ENCODE peak calls at places on chromosomes 4 and X, in eight cellular contexts. H is uterus; T is CD8-positive, alpha-beta T cell; F is nephron progenitor cell; O is right lobe of liver; Y is GM20000; P is DND-41; U is colonic mucosa. S is an unnamed sample.
A peak's percentile ranks its signal among the peaks of the same experiment; 100 is the strongest.

GRCh38 chr4:164136181-164136616 is 617.7 kb upstream of the SMIM31 start:
- DNase-seq in H (no peak), T (no peak), F (no peak), O (no peak), Y (no peak), P (no peak), U (no peak), S (no peak)

GRCh38 chr4:172850838-172851237 is 317.8 kb upstream of the GALNT7 start:
- DNase-seq in H (no peak), T (no peak), F (no peak), O (no peak), Y (no peak), P (no peak), U (no peak), S (no peak)

GRCh38 chrX:38804481-38805293 is 3.4 kb downstream of the MID1IP1 start:
- DNase-seq in H (peak; percentile 33), T (peak; percentile 2), F (peak; percentile 26), O (peak; percentile 27), Y (peak; percentile 16), P (peak; percentile 45), U (no peak), S (peak; percentile 15)

GRCh38 chrX:2490634-2491033 is 10.1 kb downstream of the DHRSX start:
- DNase-seq in H (no peak), T (no peak), F (no peak), O (no peak), Y (peak; percentile 7), P (no peak), U (no peak), S (peak; percentile 18)

GRCh38 chr4:72809208-72809607 is 240.2 kb upstream of the ADAMTS3 start:
- DNase-seq in H (no peak), T (no peak), F (no peak), O (no peak), Y (no peak), P (no peak), U (no peak), S (no peak)

GRCh38 chr4:73341454-73341853 is 62.6 kb upstream of the ALB start:
- DNase-seq in H (no peak), T (no peak), F (peak; percentile 19), O (peak; percentile 25), Y (peak; percentile 25), P (peak; percentile 31), U (peak; percentile 30), S (peak; percentile 42)

GRCh38 chrX:95919605-95920004 is 765.0 kb upstream of the DIAPH2 start:
- DNase-seq in H (no peak), T (no peak), F (no peak), O (no peak), Y (no peak), P (no peak), U (no peak), S (no peak)

GRCh38 chr4:184259866-184260265 is 42.2 kb upstream of the ENPP6 start:
- DNase-seq in H (no peak), T (no peak), F (no peak), O (no peak), Y (no peak), P (no peak), U (peak; percentile 1), S (no peak)

GRCh38 chrX:1295550-1295949 is 26.9 kb downstream of the CSF2RA start:
- DNase-seq in H (no peak), T (no peak), F (no peak), O (no peak), Y (no peak), P (no peak), U (no peak), S (no peak)

GRCh38 chrX:104315555-104315954 is 60.8 kb upstream of the ESX1 start:
- DNase-seq in H (no peak), T (no peak), F (no peak), O (no peak), Y (no peak), P (no peak), U (no peak), S (no peak)

GRCh38 chrX:75303795-75304194 is 29.9 kb downstream of the UPRT start:
- DNase-seq in H (no peak), T (no peak), F (no peak), O (no peak), Y (no peak), P (no peak), U (no peak), S (no peak)

GRCh38 chr4:158347596-158347995 is 137.3 kb downstream of the TMEM144 start:
- DNase-seq in H (no peak), T (no peak), F (no peak), O (no peak), Y (no peak), P (no peak), U (no peak), S (no peak)

GRCh38 chr4:170097681-170098080 is 7.9 kb upstream of the AADAT start:
- DNase-seq in H (no peak), T (no peak), F (no peak), O (no peak), Y (no peak), P (no peak), U (no peak), S (no peak)

GRCh38 chr4:19224820-19225219 is 1026.9 kb upstream of the SLIT2 start:
- DNase-seq in H (no peak), T (no peak), F (no peak), O (no peak), Y (peak; percentile 3), P (no peak), U (no peak), S (peak; percentile 9)

GRCh38 chr4:8072235-8072968 is 86.2 kb downstream of the ABLIM2 start:
- DNase-seq in H (no peak), T (no peak), F (no peak), O (no peak), Y (no peak), P (no peak), U (no peak), S (no peak)

GRCh38 chrX:72080800-72081199 is 50.9 kb downstream of the RTL5 start:
- DNase-seq in H (no peak), T (no peak), F (no peak), O (no peak), Y (no peak), P (no peak), U (no peak), S (no peak)

GRCh38 chrX:38985375-38985774 is 184.1 kb downstream of the MID1IP1 start:
- DNase-seq in H (no peak), T (no peak), F (no peak), O (no peak), Y (peak; percentile 28), P (peak; percentile 12), U (no peak), S (peak; percentile 50)

DNA sequence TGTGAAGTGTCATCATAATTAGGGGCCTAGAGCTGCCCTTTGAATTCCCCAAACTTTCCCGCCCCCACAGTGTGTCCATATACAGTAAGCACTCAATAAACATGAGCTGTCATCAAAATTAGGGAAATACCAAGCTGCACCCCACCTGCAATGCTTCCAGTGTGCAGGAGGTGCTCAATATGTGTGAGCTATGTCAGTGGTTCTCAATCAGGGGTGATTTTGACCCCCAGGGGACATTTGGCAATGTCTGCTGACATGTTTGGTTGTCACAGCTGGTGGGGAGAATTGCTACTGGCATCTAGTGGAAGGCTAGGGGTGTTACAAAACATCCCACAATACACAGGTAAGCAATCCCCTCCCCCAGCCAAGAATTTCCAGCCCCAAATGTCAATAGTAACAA is 750 bp downstream of the CFP start:
- DNase-seq in H (no peak), T (no peak), F (no peak), O (no peak), Y (no peak), P (no peak), U (no peak), S (no peak)
- TF ChIP-seq CTCF in H (no peak), T (no peak), F (no peak), O (no peak), Y (no peak), P (peak; percentile 21), U (no peak), S (peak; percentile 28)

GRCh38 chrX:154594491-154594890 is 9.6 kb downstream of the CTAG1A start:
- DNase-seq in H (no peak), T (no peak), F (no peak), O (no peak), Y (no peak), P (no peak), U (no peak), S (no peak)

GRCh38 chrX:154595559-154595958 is 10.6 kb downstream of the CTAG1A start:
- DNase-seq in H (no peak), T (no peak), F (no peak), O (no peak), Y (no peak), P (no peak), U (no peak), S (no peak)

GRCh38 chrX:154592505-154592904 is 7.6 kb downstream of the CTAG1A start:
- DNase-seq in H (no peak), T (no peak), F (no peak), O (no peak), Y (no peak), P (no peak), U (no peak), S (no peak)

GRCh38 chrX:154596290-154596929 is 11.5 kb downstream of the CTAG1A start:
- DNase-seq in H (no peak), T (no peak), F (peak; percentile 10), O (no peak), Y (no peak), P (peak; percentile 56), U (no peak), S (no peak)

DNA sequence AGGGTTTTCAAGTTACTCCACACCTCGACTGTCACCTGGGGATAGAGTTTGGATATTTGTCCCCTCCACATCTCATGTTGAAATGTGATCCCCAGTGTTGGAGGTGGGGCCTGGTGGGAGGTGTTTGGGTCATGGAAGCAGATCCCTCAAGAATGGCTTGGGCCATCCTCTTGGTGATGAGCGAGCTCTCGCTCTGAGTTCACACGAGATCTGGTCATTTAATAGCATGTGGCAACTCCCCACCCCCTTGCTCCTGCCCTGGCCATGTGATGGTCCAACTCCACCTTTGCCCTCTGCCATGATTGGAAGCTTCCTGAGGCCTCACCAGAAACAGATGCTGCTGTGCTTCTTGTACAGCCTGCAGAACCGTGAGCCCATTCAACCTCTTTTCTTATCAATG is 8.3 kb downstream of the CTAG1A start:
- DNase-seq in H (no peak), T (no peak), F (no peak), O (no peak), Y (no peak), P (no peak), U (no peak), S (no peak)
- TF ChIP-seq CTCF in H (no peak), T (no peak), F (no peak), O (no peak), Y (no peak), P (no peak), U (no peak), S (no peak)

GRCh38 chrX:23616361-23616760 is 50.9 kb upstream of the PRDX4 start:
- DNase-seq in H (no peak), T (no peak), F (no peak), O (no peak), Y (peak; percentile 2), P (no peak), U (no peak), S (peak; percentile 24)
- TF ChIP-seq CTCF in H (peak; percentile 30), T (peak; percentile 36), F (peak; percentile 79), O (peak; percentile 63), Y (peak; percentile 9), P (peak; percentile 60), U (peak; percentile 50), S (peak; percentile 43)

DNA sequence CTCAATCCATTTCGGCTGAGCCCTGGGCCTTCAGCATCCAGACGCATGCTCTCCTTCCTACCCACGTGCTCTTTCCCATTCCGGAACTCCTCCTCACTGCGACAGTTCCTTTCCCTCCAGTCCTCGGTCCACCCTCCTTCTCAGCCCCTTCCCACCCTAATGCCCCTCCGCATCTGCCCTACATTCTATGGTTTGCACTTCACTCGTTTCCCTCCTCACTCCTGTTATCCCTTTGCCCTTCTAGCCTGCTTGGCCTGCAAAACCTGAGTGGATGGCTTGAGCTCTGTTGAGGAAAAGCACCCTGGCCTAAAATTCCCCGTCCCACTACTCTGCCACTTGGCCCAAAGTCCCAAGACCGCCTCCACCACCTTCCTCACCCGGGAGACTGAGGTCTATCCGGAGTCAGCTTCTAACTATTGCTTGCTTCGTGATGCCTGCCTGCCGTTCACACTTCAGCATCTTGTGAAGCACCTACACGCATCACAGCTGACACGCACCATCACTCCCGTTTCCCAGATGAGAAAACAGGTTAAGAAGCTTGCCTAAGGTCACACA is 38.6 kb downstream of the MAP7D3 start:
- DNase-seq in H (no peak), T (no peak), F (no peak), O (no peak), Y (no peak), P (no peak), U (no peak), S (no peak)
- TF ChIP-seq CTCF in H (no peak), T (no peak), F (no peak), O (no peak), Y (no peak), P (no peak), U (no peak), S (no peak)

S was measured in GM13977.